ENCODE peak calls at places on chromosome 11, in seven cellular contexts. One of them, this sample, is unnamed.

GRCh38 chr11:60950933-60951610 is 904 bp downstream of the SLC15A3 start:
- DNase-seq in activated B cell treated with CpG ODN at 0.5 μM for 24 hours: no peak
- DNase-seq in nephron progenitor cell: peak
- DNase-seq in foreskin fibroblast: peak
- DNase-seq in chondrocyte: no peak
- DNase-seq in AG09309: no peak
- DNase-seq in CD4-positive, alpha-beta T cell: peak
- DNase-seq in this sample: peak

GRCh38 chr11:130002352-130002845 is at the start of gene PRDM10:
- DNase-seq in chondrocyte: peak
- DNase-seq in nephron progenitor cell: peak
- DNase-seq in foreskin fibroblast: peak
- DNase-seq in activated B cell treated with CpG ODN at 0.5 μM for 24 hours: peak
- DNase-seq in CD4-positive, alpha-beta T cell: peak
- DNase-seq in AG09309: peak
- DNase-seq in this sample: peak

GRCh38 chr11:72821920-72822799 is 7.9 kb downstream of the ATG16L2 start:
- DNase-seq in chondrocyte: peak
- DNase-seq in CD4-positive, alpha-beta T cell: peak
- DNase-seq in foreskin fibroblast: peak
- DNase-seq in nephron progenitor cell: peak
- DNase-seq in activated B cell treated with CpG ODN at 0.5 μM for 24 hours: peak
- DNase-seq in AG09309: no peak
- DNase-seq in this sample: peak

GRCh38 chr11:94129505-94130335 is 1.1 kb downstream of the PANX1 start:
- DNase-seq in foreskin fibroblast: no peak
- DNase-seq in activated B cell treated with CpG ODN at 0.5 μM for 24 hours: no peak
- DNase-seq in AG09309: no peak
- DNase-seq in nephron progenitor cell: no peak
- DNase-seq in chondrocyte: no peak
- DNase-seq in CD4-positive, alpha-beta T cell: no peak
- DNase-seq in this sample: no peak

GRCh38 chr11:76625787-76626186 is 44.8 kb downstream of the LRRC32 start:
- DNase-seq in AG09309: no peak
- DNase-seq in nephron progenitor cell: no peak
- DNase-seq in CD4-positive, alpha-beta T cell: no peak
- DNase-seq in foreskin fibroblast: no peak
- DNase-seq in chondrocyte: no peak
- DNase-seq in activated B cell treated with CpG ODN at 0.5 μM for 24 hours: no peak
- DNase-seq in this sample: no peak

GRCh38 chr11:33934450-33934849 is 42.6 kb upstream of the LMO2 start:
- DNase-seq in foreskin fibroblast: no peak
- DNase-seq in activated B cell treated with CpG ODN at 0.5 μM for 24 hours: no peak
- DNase-seq in CD4-positive, alpha-beta T cell: no peak
- DNase-seq in AG09309: no peak
- DNase-seq in chondrocyte: no peak
- DNase-seq in nephron progenitor cell: no peak
- DNase-seq in this sample: no peak

GRCh38 chr11:10818594-10818993 is 9.9 kb upstream of the EIF4G2 start:
- DNase-seq in nephron progenitor cell: no peak
- DNase-seq in activated B cell treated with CpG ODN at 0.5 μM for 24 hours: no peak
- DNase-seq in foreskin fibroblast: peak
- DNase-seq in CD4-positive, alpha-beta T cell: no peak
- DNase-seq in AG09309: peak
- DNase-seq in chondrocyte: no peak
- DNase-seq in this sample: no peak

GRCh38 chr11:65808744-65809341 is 22.0 kb downstream of the OVOL1 start:
- DNase-seq in chondrocyte: no peak
- DNase-seq in activated B cell treated with CpG ODN at 0.5 μM for 24 hours: no peak
- DNase-seq in foreskin fibroblast: no peak
- DNase-seq in nephron progenitor cell: no peak
- DNase-seq in CD4-positive, alpha-beta T cell: no peak
- DNase-seq in AG09309: no peak
- DNase-seq in this sample: no peak

GRCh38 chr11:116515666-116516184 is 257.1 kb downstream of the BUD13 start:
- DNase-seq in CD4-positive, alpha-beta T cell: no peak
- DNase-seq in AG09309: no peak
- DNase-seq in chondrocyte: no peak
- DNase-seq in nephron progenitor cell: peak
- DNase-seq in foreskin fibroblast: no peak
- DNase-seq in activated B cell treated with CpG ODN at 0.5 μM for 24 hours: no peak
- DNase-seq in this sample: no peak

GRCh38 chr11:116512841-116513240 is 259.9 kb downstream of the BUD13 start:
- DNase-seq in AG09309: no peak
- DNase-seq in chondrocyte: no peak
- DNase-seq in CD4-positive, alpha-beta T cell: no peak
- DNase-seq in nephron progenitor cell: no peak
- DNase-seq in activated B cell treated with CpG ODN at 0.5 μM for 24 hours: no peak
- DNase-seq in foreskin fibroblast: no peak
- DNase-seq in this sample: no peak

GRCh38 chr11:116511684-116512083 is 261.1 kb downstream of the BUD13 start:
- DNase-seq in foreskin fibroblast: no peak
- DNase-seq in chondrocyte: no peak
- DNase-seq in activated B cell treated with CpG ODN at 0.5 μM for 24 hours: no peak
- DNase-seq in AG09309: no peak
- DNase-seq in nephron progenitor cell: no peak
- DNase-seq in CD4-positive, alpha-beta T cell: no peak
- DNase-seq in this sample: no peak

GRCh38 chr11:116513278-116513823 is 259.4 kb downstream of the BUD13 start:
- DNase-seq in activated B cell treated with CpG ODN at 0.5 μM for 24 hours: no peak
- DNase-seq in nephron progenitor cell: no peak
- DNase-seq in CD4-positive, alpha-beta T cell: no peak
- DNase-seq in foreskin fibroblast: no peak
- DNase-seq in AG09309: no peak
- DNase-seq in chondrocyte: no peak
- DNase-seq in this sample: no peak

GRCh38 chr11:116513894-116514293 is 258.9 kb downstream of the BUD13 start:
- DNase-seq in AG09309: no peak
- DNase-seq in nephron progenitor cell: peak
- DNase-seq in CD4-positive, alpha-beta T cell: no peak
- DNase-seq in foreskin fibroblast: peak
- DNase-seq in chondrocyte: no peak
- DNase-seq in activated B cell treated with CpG ODN at 0.5 μM for 24 hours: no peak
- DNase-seq in this sample: no peak
- TF ChIP-seq CTCF in AG09309: peak
- TF ChIP-seq CTCF in nephron progenitor cell: peak
- TF ChIP-seq CTCF in CD4-positive, alpha-beta T cell: no peak
- TF ChIP-seq CTCF in foreskin fibroblast: peak
- TF ChIP-seq CTCF in chondrocyte: peak
- TF ChIP-seq CTCF in activated B cell treated with CpG ODN at 0.5 μM for 24 hours: no peak
- TF ChIP-seq CTCF in this sample: peak

GRCh38 chr11:133930767-133931448 is 25.9 kb downstream of the IGSF9B start:
- DNase-seq in CD4-positive, alpha-beta T cell: no peak
- DNase-seq in foreskin fibroblast: no peak
- DNase-seq in AG09309: no peak
- DNase-seq in chondrocyte: no peak
- DNase-seq in activated B cell treated with CpG ODN at 0.5 μM for 24 hours: no peak
- DNase-seq in nephron progenitor cell: peak
- DNase-seq in this sample: no peak
- TF ChIP-seq CTCF in CD4-positive, alpha-beta T cell: no peak
- TF ChIP-seq CTCF in foreskin fibroblast: peak
- TF ChIP-seq CTCF in AG09309: peak
- TF ChIP-seq CTCF in chondrocyte: peak
- TF ChIP-seq CTCF in activated B cell treated with CpG ODN at 0.5 μM for 24 hours: no peak
- TF ChIP-seq CTCF in nephron progenitor cell: peak
- TF ChIP-seq CTCF in this sample: peak

GRCh38 chr11:125638315-125638714 is 13.4 kb downstream of the CHEK1 start:
- DNase-seq in foreskin fibroblast: no peak
- DNase-seq in AG09309: no peak
- DNase-seq in chondrocyte: no peak
- DNase-seq in activated B cell treated with CpG ODN at 0.5 μM for 24 hours: no peak
- DNase-seq in nephron progenitor cell: no peak
- DNase-seq in CD4-positive, alpha-beta T cell: no peak
- DNase-seq in this sample: no peak

DNA sequence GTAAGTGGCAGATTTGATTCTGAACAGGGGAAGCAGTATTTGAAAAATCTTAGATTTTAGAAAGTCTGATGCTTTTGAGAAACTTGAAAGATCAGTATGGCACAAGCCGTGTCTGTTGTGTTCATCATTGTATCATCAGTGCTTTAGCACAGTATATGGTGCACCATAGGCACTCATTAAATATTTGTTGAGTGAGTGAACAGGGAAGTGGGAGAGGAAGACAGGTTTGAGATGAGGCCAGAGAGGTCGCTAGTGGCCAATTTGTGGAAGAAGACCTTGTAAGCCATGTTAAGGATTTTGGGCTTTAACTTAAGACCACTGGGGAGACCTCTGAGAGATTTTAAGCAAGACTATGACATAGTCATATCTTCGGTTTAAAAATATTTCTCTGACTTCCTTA is 12.9 kb downstream of the CHEK1 start:
- DNase-seq in nephron progenitor cell: no peak
- DNase-seq in AG09309: no peak
- DNase-seq in chondrocyte: no peak
- DNase-seq in activated B cell treated with CpG ODN at 0.5 μM for 24 hours: no peak
- DNase-seq in foreskin fibroblast: no peak
- DNase-seq in CD4-positive, alpha-beta T cell: no peak
- DNase-seq in this sample: no peak
- TF ChIP-seq CTCF in nephron progenitor cell: no peak
- TF ChIP-seq CTCF in AG09309: no peak
- TF ChIP-seq CTCF in chondrocyte: no peak
- TF ChIP-seq CTCF in activated B cell treated with CpG ODN at 0.5 μM for 24 hours: no peak
- TF ChIP-seq CTCF in foreskin fibroblast: no peak
- TF ChIP-seq CTCF in CD4-positive, alpha-beta T cell: no peak
- TF ChIP-seq CTCF in this sample: peak

GRCh38 chr11:13487661-13488030 is 8.2 kb downstream of the PTH start:
- DNase-seq in foreskin fibroblast: peak
- DNase-seq in chondrocyte: no peak
- DNase-seq in nephron progenitor cell: no peak
- DNase-seq in CD4-positive, alpha-beta T cell: no peak
- DNase-seq in AG09309: no peak
- DNase-seq in activated B cell treated with CpG ODN at 0.5 μM for 24 hours: no peak
- DNase-seq in this sample: peak
- TF ChIP-seq CTCF in foreskin fibroblast: no peak
- TF ChIP-seq CTCF in chondrocyte: no peak
- TF ChIP-seq CTCF in nephron progenitor cell: no peak
- TF ChIP-seq CTCF in CD4-positive, alpha-beta T cell: peak
- TF ChIP-seq CTCF in AG09309: peak
- TF ChIP-seq CTCF in activated B cell treated with CpG ODN at 0.5 μM for 24 hours: no peak
- TF ChIP-seq CTCF in this sample: peak

This sample was measured in GM13977.